ENCODE peak calls at places on chromosomes 13 and 19, in four cellular contexts. S is HepG2, K is K562, Y is HCT116. R is an unnamed sample.
A peak's percentile ranks its signal among the peaks of the same experiment; 100 is the strongest.

GRCh38 chr13:51920267-51920666 is 58.5 kb downstream of the CCDC70 start:
- DNase-seq in S (no peak), K (no peak), Y (no peak), R (no peak)

GRCh38 chr13:24680258-24680920 is at the start of gene ATP12A:
- DNase-seq in S (no peak), K (no peak), Y (no peak), R (no peak)

GRCh38 chr19:49264258-49264657 is 60.7 kb downstream of the SLC6A16 start:
- DNase-seq in S (no peak), K (no peak), Y (no peak), R (no peak)

GRCh38 chr13:50631041-50631440 is 212.5 kb downstream of the DLEU7 start:
- DNase-seq in S (no peak), K (no peak), Y (no peak), R (no peak)

GRCh38 chr13:32600891-32601290 is 14.6 kb downstream of the PDS5B start:
- DNase-seq in S (no peak), K (no peak), Y (no peak), R (no peak)

GRCh38 chr19:11551603-11552235 is 7.3 kb downstream of the ELOF1 start:
- DNase-seq in S (no peak), K (peak; percentile 49), Y (no peak), R (no peak)

GRCh38 chr19:9883764-9884163 is 48.6 kb downstream of the PIN1 start:
- DNase-seq in S (no peak), K (no peak), Y (no peak), R (no peak)

GRCh38 chr13:25882732-25883357 is 169.0 kb downstream of the SHISA2 start:
- DNase-seq in S (no peak), K (no peak), Y (no peak), R (no peak)

GRCh38 chr19:8501547-8501946 is 893 bp downstream of the PRAM1 start:
- DNase-seq in S (no peak), K (no peak), Y (no peak), R (no peak)

GRCh38 chr13:50428183-50428877 is 413.1 kb downstream of the KCNRG start:
- DNase-seq in S (no peak), K (no peak), Y (no peak), R (no peak)

GRCh38 chr13:43245374-43245964 is 222.1 kb downstream of the DNAJC15 start:
- DNase-seq in S (no peak), K (no peak), Y (no peak), R (no peak)

GRCh38 chr19:35274323-35274722 is 5.6 kb downstream of the USF2 start:
- DNase-seq in S (no peak), K (no peak), Y (no peak), R (no peak)

GRCh38 chr19:51091126-51091525 is 8.4 kb upstream of the KLK14 start:
- DNase-seq in S (no peak), K (no peak), Y (no peak), R (no peak)

GRCh38 chr19:29040951-29041350 is 172.0 kb downstream of the UQCRFS1 start:
- DNase-seq in S (no peak), K (no peak), Y (no peak), R (no peak)

GRCh38 chr13:70171151-70171550 is 62.9 kb upstream of the KLHL1 start:
- DNase-seq in S (no peak), K (no peak), Y (no peak), R (no peak)

GRCh38 chr13:38883783-38884182 is 106.8 kb downstream of the STOML3 start:
- DNase-seq in S (no peak), K (no peak), Y (no peak), R (no peak)

GRCh38 chr19:47505506-47505905 is 9.4 kb downstream of the NAPA start:
- DNase-seq in S (no peak), K (no peak), Y (no peak), R (no peak)

GRCh38 chr13:48853381-48854102 is 122.2 kb upstream of the FNDC3A start:
- DNase-seq in S (no peak), K (no peak), Y (no peak), R (no peak)

GRCh38 chr19:6744381-6745288 is 5.2 kb downstream of the TRIP10 start:
- DNase-seq in S (no peak), K (no peak), Y (no peak), R (no peak)

GRCh38 chr13:113650731-113651148 is 7.3 kb downstream of the ATP4B start:
- DNase-seq in S (no peak), K (no peak), Y (no peak), R (no peak)

GRCh38 chr19:11214387-11214786 is 17.0 kb upstream of the KANK2 start:
- DNase-seq in S (no peak), K (no peak), Y (no peak), R (no peak)

GRCh38 chr13:99895428-99895998 is 76.1 kb downstream of the ZIC5 start:
- DNase-seq in S (no peak), K (no peak), Y (no peak), R (no peak)

GRCh38 chr13:112850273-112850672 is 118.7 kb upstream of the MCF2L start:
- DNase-seq in S (no peak), K (no peak), Y (no peak), R (no peak)

GRCh38 chr13:112532837-112533745 is 54.9 kb downstream of the TUBGCP3 start:
- DNase-seq in S (no peak), K (no peak), Y (no peak), R (no peak)

GRCh38 chr19:14563989-14564650 is 7.7 kb downstream of the NDUFB7 start:
- DNase-seq in S (no peak), K (peak; percentile 98), Y (peak; percentile 68), R (no peak)

GRCh38 chr13:89965252-89965651 is 1382.2 kb upstream of the MIR17HG start:
- DNase-seq in S (no peak), K (no peak), Y (no peak), R (no peak)

GRCh38 chr13:24097667-24098066 is 62.9 kb upstream of the SPATA13 start:
- DNase-seq in S (no peak), K (no peak), Y (no peak), R (no peak)

GRCh38 chr19:7272856-7273578 is 21.2 kb downstream of the INSR start:
- DNase-seq in S (no peak), K (no peak), Y (no peak), R (no peak)

GRCh38 chr19:33684550-33685303 is 63.0 kb downstream of the CHST8 start:
- DNase-seq in S (no peak), K (no peak), Y (no peak), R (no peak)

GRCh38 chr13:71712988-71713653 is 153.9 kb downstream of the DACH1 start:
- DNase-seq in S (peak; percentile 49), K (no peak), Y (no peak), R (no peak)

GRCh38 chr13:55652657-55653056 is 1488.1 kb upstream of the PRR20A start:
- DNase-seq in S (no peak), K (no peak), Y (no peak), R (no peak)

GRCh38 chr13:73698859-73699258 is 435.3 kb downstream of the KLF12 start:
- DNase-seq in S (no peak), K (no peak), Y (no peak), R (no peak)

GRCh38 chr19:50331187-50332013 is 2.2 kb upstream of the KCNC3 start:
- DNase-seq in S (no peak), K (no peak), Y (no peak), R (no peak)

GRCh38 chr19:14941189-14941588 is at the start of gene OR7C2:
- DNase-seq in S (no peak), K (no peak), Y (no peak), R (no peak)

GRCh38 chr13:112618501-112618900 is 30.5 kb upstream of the TUBGCP3 start:
- DNase-seq in S (no peak), K (no peak), Y (no peak), R (no peak)

GRCh38 chr13:48680756-48681392 is 27.1 kb downstream of the CYSLTR2 start:
- DNase-seq in S (no peak), K (no peak), Y (no peak), R (no peak)

GRCh38 chr13:102567857-102568256 is 28.9 kb upstream of the TPP2 start:
- DNase-seq in S (no peak), K (no peak), Y (no peak), R (no peak)
- TF ChIP-seq REST in S (peak; percentile 78), K (no peak), Y (peak; percentile 17), R (peak; percentile 40)

GRCh38 chr19:2679439-2679838 is 23.1 kb downstream of the GNG7 start:
- DNase-seq in S (no peak), K (no peak), Y (no peak), R (no peak)
- TF ChIP-seq POLR2AphosphoS5 in S (no peak), K (no peak), Y (no peak), R (no peak)

DNA sequence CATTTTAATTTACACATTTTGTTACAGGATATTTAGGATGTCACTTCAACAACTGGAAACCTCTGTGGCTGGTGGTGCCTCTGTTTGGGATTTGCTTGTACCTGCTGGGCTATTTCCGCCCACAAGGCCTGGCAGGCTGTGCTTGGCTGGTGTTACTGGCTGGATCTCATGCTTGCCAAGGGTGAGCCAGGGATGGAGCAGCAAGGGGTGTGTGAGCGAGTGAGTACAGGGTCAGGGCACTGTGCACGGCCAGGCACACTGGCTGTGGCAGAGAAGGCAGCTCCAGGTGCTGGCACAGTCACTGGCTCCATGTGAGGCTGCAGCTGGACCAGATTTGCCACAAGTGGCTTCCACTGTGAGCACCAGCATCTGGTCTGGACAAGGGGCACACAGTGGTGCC is 1254.8 kb downstream of the SLITRK5 start:
- DNase-seq in S (no peak), K (no peak), Y (no peak), R (no peak)
- TF ChIP-seq TCF7L2 in S (no peak), K (no peak), Y (no peak), R (no peak)

GRCh38 chr19:18571564-18572344 is at the start of gene UBA52:
- DNase-seq in S (peak; percentile 93), K (peak; percentile 92), Y (peak; percentile 96), R (peak; percentile 76)
- TF ChIP-seq REST in S (peak; percentile 59), K (peak; percentile 30), Y (no peak), R (no peak)

GRCh38 chr19:31351212-31352193 is 2.3 kb upstream of the TSHZ3 start:
- DNase-seq in S (no peak), K (no peak), Y (no peak), R (no peak)
- TF ChIP-seq POLR2AphosphoS5 in S (no peak), K (no peak), Y (no peak), R (no peak)

DNA sequence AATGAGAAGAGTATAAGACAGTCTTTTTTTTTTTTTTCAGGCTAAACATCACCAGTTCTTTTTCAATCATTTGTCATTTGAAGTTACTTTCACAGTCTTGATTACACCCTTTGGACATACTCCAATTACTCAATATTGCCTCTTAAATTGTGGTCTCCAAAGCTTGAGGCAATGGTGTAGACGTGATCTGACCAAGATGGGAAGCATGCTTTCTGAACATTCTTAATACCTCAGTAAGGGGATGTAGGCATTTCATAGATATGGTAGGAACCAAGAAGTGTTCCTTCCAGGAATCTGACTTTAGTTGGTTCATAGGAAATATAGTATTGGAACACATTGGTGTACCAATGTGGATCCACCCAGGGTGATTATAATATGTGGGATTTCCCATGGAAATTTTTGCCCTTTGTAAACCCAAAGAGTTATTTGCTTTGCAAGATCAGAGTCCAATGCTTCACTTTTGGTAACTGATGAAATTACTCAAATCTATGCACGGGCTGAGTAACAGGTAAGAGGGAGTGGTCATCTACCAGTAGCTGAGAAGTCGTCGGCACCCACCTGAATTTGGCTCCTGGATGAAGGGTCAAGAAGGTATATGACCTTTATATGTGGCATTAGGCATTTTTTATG is 62.2 kb downstream of the ERCC5 start:
- DNase-seq in S (no peak), K (no peak), Y (no peak), R (no peak)
- TF ChIP-seq TCF7L2 in S (no peak), K (no peak), Y (no peak), R (no peak)

GRCh38 chr19:2269244-2270156 is 12.5 kb downstream of the PEAK3 start:
- DNase-seq in S (peak; percentile 91), K (peak; percentile 100), Y (peak; percentile 85), R (no peak)
- TF ChIP-seq REST in S (peak; percentile 55), K (no peak), Y (no peak), R (peak; percentile 3)